ENCODE peak calls at places on chromosomes 7 and 10, in eight cellular contexts. K, Y, M, E, I, B, A and S are unnamed samples. For H3K4me1, the result is how much of the 10 kb centered on the place peaks cover.

GRCh38 chr7:94655884-94656657 is at the start of gene SGCE:
- DNase-seq in A (peak), K (peak), I (peak), B (peak), E (peak), M (peak), Y (peak), S (peak)

GRCh38 chr7:158934628-158935027 is 78.3 kb downstream of the DYNC2I1 start:
- DNase-seq in M (no peak), K (no peak), I (no peak), B (no peak), Y (no peak), E (no peak), A (no peak), S (no peak)

GRCh38 chr10:4066581-4067403 is 281.8 kb upstream of the KLF6 start:
- DNase-seq in A (no peak), E (no peak), B (no peak), K (no peak), Y (no peak), I (no peak), M (no peak), S (no peak)

GRCh38 chr10:94343159-94343558 is 19.6 kb downstream of the NOC3L start:
- DNase-seq in I (no peak), A (no peak), M (no peak), E (no peak), Y (no peak), K (no peak), B (no peak), S (no peak)

GRCh38 chr7:159015081-159015893 is 129.4 kb downstream of the VIPR2 start:
- DNase-seq in K (peak), E (peak), Y (no peak), A (no peak), M (no peak), B (no peak), I (peak), S (no peak)

GRCh38 chr10:102283488-102283887 is 38.2 kb downstream of the GBF1 start:
- DNase-seq in M (no peak), K (no peak), I (no peak), E (no peak), B (no peak), Y (no peak), A (no peak), S (no peak)

GRCh38 chr7:15508258-15508657 is 53.6 kb downstream of the AGMO start:
- DNase-seq in I (no peak), B (no peak), A (no peak), K (no peak), E (no peak), Y (no peak), M (no peak), S (no peak)

GRCh38 chr7:157612664-157613561 is 276.1 kb downstream of the DNAJB6 start:
- DNase-seq in B (peak), K (no peak), M (peak), A (no peak), I (peak), E (peak), Y (no peak), S (peak)

GRCh38 chr7:135833642-135834041 is 85.0 kb upstream of the FAM180A start:
- DNase-seq in I (no peak), Y (no peak), A (no peak), B (no peak), E (no peak), M (no peak), K (no peak), S (no peak)

GRCh38 chr7:128352138-128352537 is 8.4 kb upstream of the RBM28 start:
- DNase-seq in K (peak), M (no peak), Y (no peak), A (no peak), I (peak), E (peak), B (peak), S (peak)

GRCh38 chr7:44976040-44976745 is 2.6 kb downstream of the MYO1G start:
- DNase-seq in A (no peak), B (peak), K (no peak), M (no peak), Y (no peak), E (no peak), I (no peak), S (no peak)

GRCh38 chr10:58981051-58981450 is 195.4 kb upstream of the PHYHIPL start:
- DNase-seq in K (no peak), A (no peak), Y (no peak), I (no peak), E (no peak), M (no peak), B (no peak), S (no peak)

GRCh38 chr10:82438277-82438676 is 563.3 kb downstream of the NRG3 start:
- DNase-seq in E (peak), K (no peak), B (no peak), I (no peak), M (no peak), Y (no peak), A (no peak), S (no peak)

GRCh38 chr7:105387621-105388372 is 924 bp downstream of the SRPK2 start:
- DNase-seq in A (no peak), B (peak), E (peak), Y (peak), M (peak), K (peak), I (peak), S (peak)

GRCh38 chr10:4763960-4764428 is 62.0 kb upstream of the AKR1E2 start:
- DNase-seq in K (no peak), B (no peak), E (no peak), Y (no peak), A (no peak), M (no peak), I (no peak), S (no peak)

GRCh38 chr10:111439034-111439842 is 362.4 kb downstream of the ADRA2A start:
- DNase-seq in I (no peak), K (no peak), E (no peak), Y (no peak), A (no peak), B (no peak), M (no peak), S (no peak)

GRCh38 chr10:96974348-96974747 is 142.2 kb downstream of the LCOR start:
- DNase-seq in K (no peak), B (no peak), I (no peak), Y (no peak), E (no peak), A (no peak), M (no peak), S (no peak)
- H3K4me3 ChIP-seq in K (no peak), B (no peak), I (no peak), Y (no peak), E (no peak), A (no peak), M (no peak), S (no peak)

GRCh38 chr7:129830949-129831348 is 121.8 kb downstream of the UBE2H start:
- DNase-seq in A (no peak), M (no peak), K (no peak), E (no peak), B (peak), I (no peak), Y (no peak), S (no peak)

GRCh38 chr7:129835436-129836020 is 117.2 kb downstream of the UBE2H start:
- DNase-seq in M (no peak), K (no peak), Y (no peak), E (no peak), B (no peak), A (no peak), I (no peak), S (no peak)

GRCh38 chr7:129831424-129832058 is 121.2 kb downstream of the UBE2H start:
- DNase-seq in M (no peak), I (peak), K (peak), E (no peak), Y (no peak), A (peak), B (peak), S (no peak)

GRCh38 chr7:129832282-129832681 is 120.5 kb downstream of the UBE2H start:
- DNase-seq in Y (no peak), A (no peak), E (no peak), B (no peak), M (no peak), K (no peak), I (no peak), S (no peak)

GRCh38 chr7:129832701-129833227 is 120.0 kb downstream of the UBE2H start:
- DNase-seq in K (no peak), Y (no peak), B (no peak), A (no peak), I (no peak), E (no peak), M (no peak), S (no peak)
- H3K4me1 ChIP-seq in K (under half), Y (under half), B (under half), A (half or more), I (half or more), E (under half), M (under half), S (under half)

GRCh38 chr10:43598447-43598846 is 7.8 kb upstream of the ZNF485 start:
- DNase-seq in A (no peak), Y (no peak), K (no peak), I (no peak), B (no peak), E (no peak), M (no peak), S (no peak)

GRCh38 chr10:43596546-43596945 is 9.7 kb upstream of the ZNF485 start:
- DNase-seq in E (no peak), M (no peak), K (no peak), A (no peak), B (no peak), I (no peak), Y (no peak), S (no peak)

GRCh38 chr10:43595739-43596298 is 10.4 kb upstream of the ZNF485 start:
- DNase-seq in B (no peak), A (no peak), Y (no peak), E (no peak), I (no peak), K (no peak), M (no peak), S (no peak)

GRCh38 chr10:43591303-43591904 is 14.8 kb upstream of the ZNF485 start:
- DNase-seq in B (no peak), E (no peak), I (no peak), Y (no peak), A (no peak), K (no peak), M (no peak), S (no peak)

DNA sequence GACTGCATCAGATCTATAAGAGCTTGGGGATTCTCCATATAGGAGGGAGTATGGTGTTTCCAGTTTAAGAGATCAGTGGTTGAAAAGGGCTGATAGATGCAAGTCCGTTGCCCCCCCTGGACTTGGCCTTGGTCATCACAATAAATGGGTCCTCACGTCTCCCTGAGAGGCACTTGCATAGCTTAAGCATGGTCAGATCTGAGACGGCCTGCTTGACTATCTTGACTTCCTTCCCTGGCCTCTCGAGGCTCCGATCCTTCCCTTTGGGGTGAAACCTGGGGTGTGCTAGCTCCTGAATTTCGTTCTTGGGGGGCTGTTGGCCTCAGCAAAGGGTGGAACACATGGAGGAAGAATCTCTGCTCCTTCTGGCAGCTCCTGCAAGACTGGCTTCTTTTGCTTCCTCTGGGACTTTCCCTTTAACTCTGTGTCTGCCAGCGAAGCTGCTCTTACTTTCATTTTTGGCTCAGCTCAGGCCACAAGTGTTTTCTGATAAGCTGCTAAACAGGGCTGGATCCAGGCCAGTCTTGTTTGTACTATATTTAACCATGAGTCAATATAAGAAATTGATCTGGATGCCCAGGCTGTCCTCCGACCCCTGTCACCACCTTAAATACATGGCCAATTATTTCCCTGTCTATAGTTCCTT is 11.2 kb upstream of the ZNF485 start:
- DNase-seq in I (no peak), A (no peak), M (no peak), K (no peak), E (no peak), Y (peak), B (peak), S (peak)
- H3K4me3 ChIP-seq in I (no peak), A (no peak), M (peak), K (no peak), E (peak), Y (peak), B (peak), S (peak)

GRCh38 chr7:37332218-37333016 is 116.2 kb downstream of the ELMO1 start:
- DNase-seq in Y (no peak), K (no peak), B (no peak), I (no peak), A (no peak), E (no peak), M (no peak), S (no peak)
- H3K4me1 ChIP-seq in Y (under half), K (under half), B (under half), I (under half), A (under half), E (under half), M (under half), S (under half)

GRCh38 chr7:1533255-1533568 is 2.7 kb downstream of the MAFK start:
- DNase-seq in Y (no peak), A (no peak), E (no peak), B (no peak), I (no peak), K (no peak), M (no peak), S (no peak)
- H3K4me3 ChIP-seq in Y (no peak), A (peak), E (peak), B (peak), I (no peak), K (peak), M (peak), S (peak)

DNA sequence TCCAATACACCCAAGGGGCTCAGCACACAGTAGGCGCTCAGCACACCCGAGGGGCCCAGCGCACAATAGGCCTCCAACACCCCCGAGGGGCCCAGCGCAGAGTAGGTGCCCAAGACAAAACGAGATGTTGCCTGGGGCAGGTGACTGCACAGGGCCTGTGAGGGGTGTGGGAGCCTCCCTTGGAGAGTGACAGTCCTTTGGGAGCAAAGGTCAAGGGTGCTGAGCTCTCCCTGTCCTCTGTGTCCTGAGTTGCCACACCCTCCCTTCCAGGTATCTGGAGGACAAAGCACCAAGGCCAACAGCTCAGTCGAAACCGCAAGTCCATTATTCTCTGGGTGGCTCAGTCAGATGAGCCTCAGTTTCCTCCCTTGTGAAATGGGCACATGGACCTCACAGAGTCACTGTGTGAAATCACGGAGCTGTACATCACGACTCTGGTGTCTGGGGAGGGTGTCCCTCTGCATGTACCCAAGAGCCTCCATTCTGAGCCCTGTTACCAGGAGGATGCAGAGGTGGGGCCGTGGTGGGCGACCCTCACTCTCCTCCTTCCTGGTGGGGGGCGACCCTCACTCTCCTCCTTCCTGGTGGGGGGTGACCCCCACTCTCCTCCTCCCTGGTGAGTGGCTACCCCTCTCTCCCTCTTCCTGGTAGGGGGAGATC is 81.3 kb downstream of the FOXL3 start:
- DNase-seq in Y (no peak), M (no peak), I (no peak), K (peak), A (no peak), B (peak), E (peak), S (no peak)
- H3K4me1 ChIP-seq in Y (under half), M (under half), I (under half), K (under half), A (under half), B (under half), E (under half), S (under half)